ENCODE peak calls at places on chromosomes 16 and 17, in four cellular contexts. X, G, N and E are unnamed samples.
A peak's percentile ranks its signal among the peaks of the same experiment; 100 is the strongest.

GRCh38 chr17:48873696-48874443 is 18.7 kb upstream of the ATP5MC1 start:
- DNase-seq in X (no peak), G (no peak), N (no peak), E (no peak)

GRCh38 chr16:17070882-17071592 is 399.7 kb downstream of the XYLT1 start:
- DNase-seq in X (no peak), G (peak; percentile 76), N (no peak), E (no peak)

GRCh38 chr17:50428831-50429424 is 2.9 kb downstream of the ACSF2 start:
- DNase-seq in X (no peak), G (peak; percentile 43), N (peak; percentile 77), E (no peak)

GRCh38 chr17:82593590-82594087 is 54.6 kb downstream of the WDR45B start:
- DNase-seq in X (peak; percentile 34), G (peak; percentile 23), N (no peak), E (no peak)

GRCh38 chr17:21296097-21297025 is 11.8 kb downstream of the MAP2K3 start:
- DNase-seq in X (no peak), G (no peak), N (no peak), E (no peak)

GRCh38 chr16:52499061-52499460 is 47.9 kb downstream of the TOX3 start:
- DNase-seq in X (no peak), G (no peak), N (no peak), E (no peak)

GRCh38 chr16:28067604-28068382 is 4.3 kb upstream of the GSG1L start:
- DNase-seq in X (peak; percentile 21), G (no peak), N (no peak), E (no peak)

GRCh38 chr16:24482681-24483202 is 56.6 kb upstream of the RBBP6 start:
- DNase-seq in X (no peak), G (no peak), N (no peak), E (no peak)

GRCh38 chr17:66451188-66452149 is 149.1 kb downstream of the PRKCA start:
- DNase-seq in X (no peak), G (peak; percentile 66), N (no peak), E (no peak)

GRCh38 chr17:9363440-9364350 is 211.9 kb downstream of the STX8 start:
- DNase-seq in X (peak; percentile 61), G (no peak), N (no peak), E (no peak)

GRCh38 chr16:85227262-85227923 is 115.1 kb upstream of the CIBAR2 start:
- DNase-seq in X (no peak), G (no peak), N (no peak), E (no peak)

GRCh38 chr16:88086571-88087516 is 135.6 kb downstream of the BANP start:
- DNase-seq in X (no peak), G (no peak), N (no peak), E (no peak)

GRCh38 chr17:78879679-78880186 is 23.3 kb downstream of the CEP295NL start:
- DNase-seq in X (peak; percentile 97), G (peak; percentile 46), N (peak; percentile 32), E (peak; percentile 85)

GRCh38 chr17:49523706-49524472 is 28.8 kb downstream of the NGFR start:
- DNase-seq in X (no peak), G (no peak), N (no peak), E (no peak)

GRCh38 chr17:43314582-43314981 is 80.8 kb upstream of the RNU2-1 start:
- DNase-seq in X (no peak), G (no peak), N (no peak), E (peak; percentile 30)

GRCh38 chr17:53253956-53254597 is 568.6 kb upstream of the KIF2B start:
- DNase-seq in X (no peak), G (no peak), N (no peak), E (no peak)

GRCh38 chr17:31492880-31493655 is 101.6 kb downstream of the RAB11FIP4 start:
- DNase-seq in X (no peak), G (peak; percentile 56), N (no peak), E (peak; percentile 67)

GRCh38 chr17:41417576-41418015 is 6.8 kb downstream of the KRT37 start:
- DNase-seq in X (no peak), G (no peak), N (no peak), E (no peak)

GRCh38 chr17:63824362-63824761 is 2.9 kb upstream of the PSMC5 start:
- DNase-seq in X (no peak), G (no peak), N (no peak), E (no peak)

GRCh38 chr17:62017912-62018311 is 47.2 kb downstream of the MED13 start:
- DNase-seq in X (peak; percentile 20), G (no peak), N (no peak), E (no peak)

GRCh38 chr16:85350973-85351372 is 238.7 kb upstream of the CIBAR2 start:
- DNase-seq in X (peak; percentile 96), G (peak; percentile 93), N (peak; percentile 97), E (peak; percentile 76)

GRCh38 chr17:81018044-81018802 is 16.7 kb upstream of the BAIAP2 start:
- DNase-seq in X (peak; percentile 49), G (peak; percentile 43), N (no peak), E (no peak)

GRCh38 chr16:31453255-31454204 is 5.8 kb upstream of the ARMC5 start:
- DNase-seq in X (peak; percentile 63), G (peak; percentile 65), N (peak; percentile 82), E (peak; percentile 83)

GRCh38 chr16:31451201-31451600 is 8.1 kb upstream of the ARMC5 start:
- DNase-seq in X (no peak), G (no peak), N (no peak), E (no peak)

GRCh38 chr16:31455601-31456314 is 3.5 kb upstream of the ARMC5 start:
- DNase-seq in X (no peak), G (no peak), N (no peak), E (no peak)

GRCh38 chr16:31452631-31453106 is 6.6 kb upstream of the ARMC5 start:
- DNase-seq in X (peak; percentile 93), G (no peak), N (no peak), E (no peak)

DNA sequence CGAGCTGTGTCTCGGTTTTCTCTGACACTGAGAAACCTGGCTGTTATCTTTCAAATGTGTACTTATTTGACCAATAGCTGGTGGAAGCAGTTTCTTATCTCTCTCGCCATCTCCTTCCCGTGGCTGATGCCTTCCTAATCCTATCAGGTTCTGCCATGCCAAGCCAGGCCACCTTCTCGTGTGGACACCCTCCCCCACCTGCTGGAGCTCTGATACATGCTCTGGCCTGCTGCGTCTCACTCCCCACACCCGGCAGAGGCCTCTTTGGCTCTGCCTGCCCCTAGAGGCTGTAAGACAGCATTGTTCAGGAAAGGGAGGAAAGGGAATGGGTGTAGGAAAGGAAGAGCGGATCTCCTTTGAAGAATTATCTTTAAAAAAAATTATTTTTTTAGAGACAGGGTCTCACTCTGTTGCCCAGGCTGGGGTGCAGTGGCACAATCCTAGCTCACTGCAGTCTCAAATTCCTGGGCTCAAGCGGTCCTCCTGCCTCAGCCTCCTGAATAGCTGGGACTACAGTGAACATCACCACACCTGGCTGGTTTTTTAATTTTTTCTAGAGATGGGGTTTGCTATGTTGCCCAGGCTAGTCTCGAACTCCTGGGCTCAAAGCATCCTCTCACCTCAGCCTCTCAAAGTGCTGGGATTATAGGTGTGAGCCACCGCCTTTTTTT is 7.5 kb upstream of the ARMC5 start:
- DNase-seq in X (peak; percentile 72), G (no peak), N (no peak), E (no peak)
- H3K27ac ChIP-seq in X (peak overlapping the region; percentile 91), G (peak overlapping the region; percentile 56), N (peak overlapping the region; percentile 90), E (peak overlapping the region; percentile 70)

GRCh38 chr17:76683921-76684745 is 26.6 kb downstream of the MXRA7 start:
- DNase-seq in X (no peak), G (no peak), N (no peak), E (no peak)
- H3K4me1 ChIP-seq in X (peaks cover 17% of the 10 kb centered on the region), G (peaks cover 59% of the 10 kb centered on the region), N (peaks cover 28% of the 10 kb centered on the region), E (no peaks in the 10 kb centered on the region)

DNA sequence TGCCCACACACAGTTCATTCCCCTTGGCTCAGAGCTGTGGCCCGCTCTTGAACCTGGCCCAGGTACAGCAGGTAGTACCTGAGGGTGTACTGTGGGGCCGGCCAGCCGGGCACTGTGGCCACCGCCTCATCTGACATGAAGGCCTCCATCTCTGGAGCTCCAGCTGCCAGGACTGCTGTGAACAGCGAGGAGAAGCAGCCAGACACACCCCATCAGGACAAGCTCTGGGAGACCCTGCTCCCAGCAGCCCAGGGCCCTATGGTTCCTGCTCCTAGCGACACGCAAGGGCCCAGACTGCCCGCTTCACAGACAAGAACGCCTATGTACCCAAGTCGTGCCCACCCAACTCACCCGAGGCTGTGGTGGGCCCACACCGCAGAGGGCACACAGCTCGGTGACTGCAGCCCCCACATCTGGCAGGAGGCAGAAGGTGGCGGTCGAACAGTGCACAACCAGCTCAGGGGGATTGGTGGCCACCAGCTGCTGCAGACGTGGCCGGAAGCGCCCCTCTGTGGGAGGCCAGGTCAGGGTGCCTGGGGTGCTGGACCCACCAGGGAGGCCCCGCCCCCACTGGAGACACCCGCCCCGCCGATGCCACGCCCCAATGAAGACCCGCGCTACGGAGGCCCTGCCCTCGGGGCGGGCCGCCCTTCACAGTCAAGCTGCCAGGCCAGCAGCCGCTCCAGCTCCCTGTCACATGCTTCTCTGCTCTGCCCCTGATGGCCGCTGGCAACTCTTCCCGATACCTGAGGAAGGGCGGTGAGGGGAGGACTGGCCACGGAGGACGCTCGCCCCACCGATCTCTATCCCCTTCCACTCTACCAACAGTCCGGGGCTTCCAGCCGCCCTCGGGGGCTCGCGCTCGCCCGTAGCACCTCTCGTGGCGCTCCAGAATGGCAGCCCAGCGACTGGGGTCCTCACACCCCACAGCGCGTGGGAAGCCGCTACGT is 1.1 kb upstream of the STUB1 start:
- DNase-seq in X (peak; percentile 56), G (peak; percentile 74), N (peak; percentile 34), E (peak; percentile 74)
- H3K27ac ChIP-seq in X (peak overlapping the region; percentile 67), G (peak overlapping the region; percentile 91), N (peak overlapping the region; percentile 97), E (peak overlapping the region; percentile 99)

GRCh38 chr17:1371893-1372590 is 28.0 kb downstream of the YWHAE start:
- DNase-seq in X (no peak), G (no peak), N (no peak), E (no peak)

GRCh38 chr17:1375615-1376014 is 24.4 kb downstream of the YWHAE start:
- DNase-seq in X (no peak), G (no peak), N (no peak), E (no peak)

GRCh38 chr17:1374426-1375177 is 25.4 kb downstream of the YWHAE start:
- DNase-seq in X (no peak), G (no peak), N (no peak), E (no peak)

GRCh38 chr17:1372618-1373017 is 27.4 kb downstream of the YWHAE start:
- DNase-seq in X (no peak), G (no peak), N (no peak), E (no peak)

GRCh38 chr17:1373710-1374237 is 26.2 kb downstream of the YWHAE start:
- DNase-seq in X (no peak), G (no peak), N (no peak), E (no peak)
- H3K4me1 ChIP-seq in X (peaks cover 10% of the 10 kb centered on the region), G (peaks cover 92% of the 10 kb centered on the region), N (peaks cover 78% of the 10 kb centered on the region), E (peaks cover 90% of the 10 kb centered on the region)

DNA sequence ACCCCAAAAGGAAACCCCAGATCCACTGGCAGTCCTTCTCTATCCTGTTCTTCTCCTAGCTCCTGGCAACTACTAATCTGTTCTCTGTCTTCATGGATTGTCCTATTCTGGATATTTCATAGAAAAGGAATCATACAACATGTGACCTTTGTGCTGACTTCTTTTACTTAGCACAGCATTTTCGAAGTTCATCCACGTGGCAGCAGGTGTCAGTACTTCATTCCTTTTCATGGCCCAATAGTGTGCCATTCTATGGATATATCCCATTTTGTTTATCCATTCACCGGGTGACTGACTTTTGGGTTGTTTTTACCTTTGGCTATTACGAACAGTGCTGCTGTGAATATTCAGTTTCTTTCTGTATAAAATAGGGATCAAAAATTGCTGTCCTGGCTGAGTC is 10.4 kb upstream of the FA2H start:
- DNase-seq in X (no peak), G (no peak), N (no peak), E (no peak)
- H3K27ac ChIP-seq in X (no peak overlapping the region), G (no peak overlapping the region), N (no peak overlapping the region), E (no peak overlapping the region)